ENCODE peak calls at places on chromosomes 5 and 9, in six cellular contexts. I is M059J; B is pancreas; L is stimulated activated CD4-positive, alpha-beta T cell treated with anti-CD3 and anti-CD28 coated beads, Interleukin-2, amount 100 ng/mL, for 24 hours; Y is effector memory CD4-positive, alpha-beta T cell; V is T1000. Z is an unnamed sample.

GRCh38 chr9:107172160-107172978 is 110.7 kb upstream of the RAD23B start:
- DNase-seq in B (peak; percentile 80), Y (peak; percentile 1), L (peak; percentile 67), V (peak; percentile 21), I (peak; percentile 75), Z (peak; percentile 35)

GRCh38 chr5:173645897-173646574 is 29.6 kb upstream of the BOD1 start:
- DNase-seq in I (no peak), L (no peak), Y (no peak), V (no peak), B (no peak), Z (no peak)

GRCh38 chr5:108989761-108990392 is 242.2 kb downstream of the FER start:
- DNase-seq in B (no peak), Y (no peak), I (no peak), L (no peak), V (no peak), Z (no peak)

GRCh38 chr9:135007601-135008000 is 79.9 kb upstream of the OLFM1 start:
- DNase-seq in Y (no peak), V (no peak), B (peak; percentile 24), L (no peak), I (no peak), Z (no peak)

GRCh38 chr5:84260939-84261338 is 123.7 kb downstream of the EDIL3 start:
- DNase-seq in V (no peak), L (no peak), I (no peak), Y (no peak), B (no peak), Z (no peak)

GRCh38 chr5:164051745-164052144 is 546.3 kb downstream of the MAT2B start:
- DNase-seq in I (no peak), L (no peak), Y (no peak), B (no peak), V (no peak), Z (no peak)

GRCh38 chr9:93112864-93113389 is 16.9 kb downstream of the CARD19 start:
- DNase-seq in V (no peak), L (no peak), I (no peak), B (peak; percentile 57), Y (no peak), Z (no peak)

GRCh38 chr9:137467161-137467581 is 8.0 kb upstream of the NSMF start:
- DNase-seq in B (no peak), I (no peak), Y (no peak), L (no peak), V (no peak), Z (no peak)

GRCh38 chr9:71487046-71487445 is 281.3 kb downstream of the CEMIP2 start:
- DNase-seq in B (no peak), Y (no peak), I (peak; percentile 24), V (no peak), L (no peak), Z (no peak)

GRCh38 chr9:127862075-127863011 is 7.9 kb upstream of the ENG start:
- DNase-seq in I (peak; percentile 40), Y (peak; percentile 24), V (no peak), B (no peak), L (peak; percentile 41), Z (peak; percentile 35)

GRCh38 chr5:60463179-60463868 is 236.6 kb downstream of the DEPDC1B start:
- DNase-seq in B (no peak), I (peak; percentile 74), V (peak; percentile 11), L (no peak), Y (no peak), Z (no peak)

GRCh38 chr9:131310833-131311554 is 21.5 kb downstream of the PLPP7 start:
- DNase-seq in V (no peak), Y (peak; percentile 54), I (no peak), B (no peak), L (peak; percentile 62), Z (peak; percentile 45)

GRCh38 chr5:148455055-148455675 is 71.4 kb downstream of the FBXO38 start:
- DNase-seq in B (no peak), I (no peak), V (no peak), Y (no peak), L (no peak), Z (no peak)

GRCh38 chr9:125405938-125406811 is 144.5 kb downstream of the GAPVD1 start:
- DNase-seq in Y (no peak), L (no peak), I (peak; percentile 40), V (no peak), B (no peak), Z (no peak)

GRCh38 chr5:110738503-110738811 is 350 bp upstream of the SLC25A46 start:
- DNase-seq in V (no peak), Y (no peak), B (peak; percentile 53), I (no peak), L (no peak), Z (no peak)

GRCh38 chr5:78548216-78548615 is 100.4 kb downstream of the LHFPL2 start:
- DNase-seq in L (no peak), Y (no peak), B (no peak), V (no peak), I (no peak), Z (no peak)

GRCh38 chr5:143922718-143923117 is 110.8 kb downstream of the HMHB1 start:
- DNase-seq in I (peak; percentile 89), Y (no peak), B (no peak), V (no peak), L (no peak), Z (no peak)

GRCh38 chr5:54829102-54829501 is 156.3 kb downstream of the ESM1 start:
- DNase-seq in I (no peak), L (no peak), B (no peak), V (no peak), Y (no peak), Z (no peak)

GRCh38 chr9:92968081-92968480 is 20.8 kb downstream of the FGD3 start:
- DNase-seq in Y (no peak), V (no peak), I (no peak), L (no peak), B (no peak), Z (no peak)

GRCh38 chr5:54288568-54289217 is 21.7 kb downstream of the ARL15 start:
- DNase-seq in L (no peak), V (no peak), B (no peak), I (no peak), Y (no peak), Z (no peak)

GRCh38 chr9:22446589-22446949 is at the start of gene DMRTA1:
- DNase-seq in Y (no peak), L (no peak), I (peak; percentile 90), B (peak; percentile 91), V (peak; percentile 44), Z (no peak)

GRCh38 chr5:73985145-73985544 is 359.1 kb downstream of the ARHGEF28 start:
- DNase-seq in B (no peak), V (no peak), I (peak; percentile 45), Y (no peak), L (no peak), Z (no peak)

GRCh38 chr9:111852291-111852690 is 44.3 kb upstream of the UGCG start:
- DNase-seq in L (no peak), B (no peak), Y (no peak), I (no peak), V (no peak), Z (no peak)

GRCh38 chr9:133994359-133995011 is 2.4 kb upstream of the VAV2 start:
- DNase-seq in V (peak; percentile 47), L (peak; percentile 88), Y (peak; percentile 46), B (peak; percentile 95), I (peak; percentile 68), Z (peak; percentile 66)

GRCh38 chr5:165410476-165410875 is 1905.1 kb downstream of the MAT2B start:
- DNase-seq in V (no peak), B (no peak), L (no peak), I (no peak), Y (no peak), Z (no peak)

GRCh38 chr9:18185196-18185595 is 288.8 kb upstream of the ADAMTSL1 start:
- DNase-seq in Y (no peak), B (no peak), L (no peak), I (peak; percentile 11), V (no peak), Z (no peak)

GRCh38 chr9:841371-842209 is at the start of gene DMRT1:
- DNase-seq in B (no peak), V (no peak), Y (no peak), L (no peak), I (no peak), Z (no peak)

GRCh38 chr5:178677429-178677828 is 50.6 kb upstream of the CLK4 start:
- DNase-seq in Y (no peak), L (no peak), B (no peak), I (peak; percentile 14), V (no peak), Z (no peak)

GRCh38 chr5:173557123-173557903 is 59.1 kb downstream of the BOD1 start:
- DNase-seq in I (no peak), L (no peak), Y (no peak), V (no peak), B (no peak), Z (no peak)

GRCh38 chr5:98769256-98770157 is 4.0 kb upstream of the RGMB start:
- DNase-seq in V (peak; percentile 57), B (peak; percentile 74), I (peak; percentile 71), L (peak; percentile 25), Y (no peak), Z (no peak)

GRCh38 chr5:172588380-172588779 is 52.7 kb upstream of the NEURL1B start:
- DNase-seq in B (no peak), V (no peak), Y (no peak), L (no peak), I (no peak), Z (no peak)

GRCh38 chr5:139246394-139246793 is 47.1 kb upstream of the MATR3 start:
- DNase-seq in B (no peak), L (peak; percentile 67), I (peak; percentile 78), V (no peak), Y (no peak), Z (peak; percentile 13)

GRCh38 chr9:130741024-130741305 is 47.4 kb downstream of the EXOSC2 start:
- DNase-seq in B (no peak), Y (no peak), L (no peak), V (no peak), I (no peak), Z (no peak)

Z was measured in activated T-helper 2 cell treated with anti-CD3 and anti-CD28 coated beads, Interferon-gamma antibody, Interleukin-2, Interleukin-4, amounts not matched to agents 10 μg/mL and 5 μg/mL and 100 μg/mL, durations not matched to agents 14 hours and 24 hours and 36 hours.